ENCODE peak calls at places on chromosomes 16 and 17, in nine cellular contexts. L is suprapubic skin; P is spleen; I is OCI-LY7; D is naive thymus-derived CD4-positive, alpha-beta T cell; R is CD8-positive, alpha-beta T cell; U is colonic mucosa; M is right atrium auricular region; V is heart left ventricle. F is an unnamed sample.

GRCh38 chr16:15482068-15482747 is 47.8 kb downstream of the BMERB1 start:
- DNase-seq in L (no peak), P (no peak), I (no peak), D (no peak), R (no peak), U (peak), M (no peak), V (peak), F (no peak)

GRCh38 chr17:44900894-44901293 is 1.6 kb upstream of the EFTUD2 start:
- DNase-seq in L (peak), P (no peak), I (no peak), D (no peak), R (no peak), U (no peak), M (no peak), V (no peak), F (peak)

GRCh38 chr16:20612551-20613470 is 36.6 kb upstream of the ACSM2B start:
- DNase-seq in L (no peak), P (no peak), I (no peak), D (no peak), R (no peak), U (peak), M (peak), V (peak), F (peak)

GRCh38 chr16:24253192-24253591 is 2.9 kb upstream of the CACNG3 start:
- DNase-seq in L (no peak), P (no peak), I (peak), D (peak), R (peak), U (no peak), M (no peak), V (no peak), F (peak)

GRCh38 chr16:53664724-53665345 is 38.8 kb downstream of the RPGRIP1L start:
- DNase-seq in L (peak), P (no peak), I (no peak), D (no peak), R (no peak), U (no peak), M (no peak), V (no peak), F (peak)

GRCh38 chr16:19688396-19689024 is 29.5 kb downstream of the KNOP1 start:
- DNase-seq in L (no peak), P (no peak), I (no peak), D (no peak), R (no peak), U (no peak), M (no peak), V (no peak), F (no peak)

GRCh38 chr17:51152766-51153209 is 571 bp upstream of the NME1 start:
- DNase-seq in L (no peak), P (no peak), I (no peak), D (no peak), R (no peak), U (peak), M (no peak), V (no peak), F (no peak)

GRCh38 chr17:74212262-74212912 is 984 bp upstream of the TTYH2 start:
- DNase-seq in L (no peak), P (peak), I (no peak), D (no peak), R (peak), U (peak), M (no peak), V (peak), F (no peak)

GRCh38 chr16:73483076-73483791 is 435.3 kb upstream of the ZFHX3 start:
- DNase-seq in L (no peak), P (no peak), I (no peak), D (no peak), R (no peak), U (no peak), M (peak), V (no peak), F (no peak)

GRCh38 chr16:71807905-71808592 is 585 bp downstream of the AP1G1 start:
- DNase-seq in L (no peak), P (no peak), I (no peak), D (no peak), R (no peak), U (peak), M (no peak), V (no peak), F (peak)

GRCh38 chr17:74809031-74809430 is 32.9 kb upstream of the NAT9 start:
- DNase-seq in L (no peak), P (no peak), I (no peak), D (no peak), R (no peak), U (no peak), M (no peak), V (no peak), F (no peak)

GRCh38 chr16:30491744-30492308 is 19.3 kb downstream of the ITGAL start:
- DNase-seq in L (no peak), P (no peak), I (no peak), D (peak), R (peak), U (no peak), M (no peak), V (no peak), F (no peak)

GRCh38 chr16:22684282-22685161 is 129.4 kb upstream of the HS3ST2 start:
- DNase-seq in L (no peak), P (no peak), I (no peak), D (no peak), R (no peak), U (no peak), M (no peak), V (no peak), F (no peak)

GRCh38 chr17:37708616-37709212 is 36.1 kb downstream of the HNF1B start:
- DNase-seq in L (no peak), P (no peak), I (no peak), D (no peak), R (no peak), U (peak), M (no peak), V (no peak), F (no peak)

GRCh38 chr17:67139784-67140665 is 95.7 kb downstream of the CACNG1 start:
- DNase-seq in L (no peak), P (no peak), I (no peak), D (no peak), R (no peak), U (no peak), M (no peak), V (no peak), F (peak)

GRCh38 chr17:48236681-48237134 is 129.1 kb downstream of the SNX11 start:
- DNase-seq in L (no peak), P (no peak), I (no peak), D (no peak), R (no peak), U (no peak), M (no peak), V (no peak), F (no peak)

GRCh38 chr16:54655171-54655590 is 275.5 kb upstream of the IRX5 start:
- DNase-seq in L (no peak), P (no peak), I (no peak), D (no peak), R (no peak), U (no peak), M (peak), V (peak), F (peak)

GRCh38 chr17:32192379-32192778 is 50.1 kb downstream of the RHOT1 start:
- DNase-seq in L (no peak), P (no peak), I (no peak), D (no peak), R (no peak), U (no peak), M (no peak), V (no peak), F (no peak)

GRCh38 chr17:79252886-79253285 is 178.3 kb downstream of the ENGASE start:
- DNase-seq in L (no peak), P (no peak), I (no peak), D (no peak), R (no peak), U (no peak), M (no peak), V (no peak), F (no peak)

GRCh38 chr16:69940676-69941075 is 10.5 kb upstream of the CLEC18A start:
- DNase-seq in L (no peak), P (no peak), I (no peak), D (no peak), R (no peak), U (no peak), M (no peak), V (peak), F (no peak)

GRCh38 chr17:49117581-49118230 is 14.9 kb upstream of the B4GALNT2 start:
- DNase-seq in L (no peak), P (no peak), I (peak), D (no peak), R (no peak), U (peak), M (no peak), V (no peak), F (no peak)

GRCh38 chr16:70689035-70689969 is 3.4 kb upstream of the MTSS2 start:
- DNase-seq in L (no peak), P (peak), I (no peak), D (no peak), R (no peak), U (peak), M (no peak), V (no peak), F (no peak)

GRCh38 chr16:12317856-12318591 is 341.5 kb downstream of the SNX29 start:
- DNase-seq in L (no peak), P (peak), I (no peak), D (no peak), R (no peak), U (no peak), M (no peak), V (no peak), F (no peak)

GRCh38 chr16:56874800-56875199 is 9.8 kb downstream of the SLC12A3 start:
- DNase-seq in L (no peak), P (no peak), I (no peak), D (no peak), R (no peak), U (no peak), M (no peak), V (no peak), F (peak)

DNA sequence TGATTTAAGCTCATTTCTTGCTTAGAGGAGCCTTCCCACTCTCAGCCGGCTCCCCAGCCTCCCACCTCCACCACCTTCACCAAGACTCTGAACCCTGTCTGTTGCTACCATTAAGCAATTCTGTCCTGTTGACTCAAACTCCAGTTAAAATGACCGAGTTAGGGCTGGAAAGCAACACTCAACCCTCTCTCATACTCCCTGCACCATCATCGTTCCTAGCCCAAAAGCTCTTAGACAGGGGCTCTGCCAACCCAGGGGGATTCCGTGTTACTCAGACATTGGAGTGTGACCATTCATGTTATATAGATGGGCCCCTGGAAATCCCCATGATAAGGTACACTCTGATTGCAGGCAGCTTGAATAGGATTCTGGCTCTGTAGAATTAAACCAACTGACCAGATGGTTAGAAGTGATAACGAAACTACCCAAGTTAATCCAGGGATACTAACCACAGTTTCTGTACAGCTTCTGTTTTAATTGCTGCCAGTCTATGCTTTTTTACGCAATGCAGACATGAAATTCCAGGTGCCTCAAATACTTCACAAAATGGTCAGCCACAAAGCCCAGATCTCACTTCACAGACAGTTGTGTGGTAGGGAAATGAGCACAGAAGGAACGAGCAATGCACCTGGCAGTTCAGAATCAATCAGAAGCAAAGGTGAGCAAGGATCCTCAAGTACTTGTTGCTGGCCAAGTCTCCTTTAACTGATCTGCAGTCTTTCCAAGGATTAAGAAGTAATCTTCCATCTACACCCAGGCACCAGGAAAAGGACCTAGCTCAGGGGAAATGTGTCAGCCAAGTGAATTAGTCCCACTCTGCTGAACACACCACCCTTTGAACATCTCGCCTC is 2.1 kb downstream of the SSTR2 start:
- DNase-seq in L (no peak), P (no peak), I (no peak), D (no peak), R (no peak), U (no peak), M (no peak), V (no peak), F (no peak)
- H3K4me3 ChIP-seq in L (peak), P (peak), I (no peak), D (no peak), R (no peak), U (no peak), M (no peak), V (peak), F (no peak)

GRCh38 chr16:1466968-1467521 is 7.8 kb downstream of the CLCN7 start:
- DNase-seq in L (no peak), P (no peak), I (no peak), D (no peak), R (no peak), U (no peak), M (no peak), V (no peak), F (no peak)
- H3K27ac ChIP-seq in L (no peak), P (no peak), I (no peak), D (no peak), R (no peak), U (no peak), M (no peak), V (no peak), F (no peak)

GRCh38 chr17:21288581-21289017 is 4.1 kb downstream of the MAP2K3 start:
- DNase-seq in L (peak), P (no peak), I (peak), D (no peak), R (no peak), U (no peak), M (no peak), V (no peak), F (no peak)
- H3K4me3 ChIP-seq in L (peak), P (no peak), I (peak), D (peak), R (peak), U (peak), M (peak), V (peak), F (no peak)

DNA sequence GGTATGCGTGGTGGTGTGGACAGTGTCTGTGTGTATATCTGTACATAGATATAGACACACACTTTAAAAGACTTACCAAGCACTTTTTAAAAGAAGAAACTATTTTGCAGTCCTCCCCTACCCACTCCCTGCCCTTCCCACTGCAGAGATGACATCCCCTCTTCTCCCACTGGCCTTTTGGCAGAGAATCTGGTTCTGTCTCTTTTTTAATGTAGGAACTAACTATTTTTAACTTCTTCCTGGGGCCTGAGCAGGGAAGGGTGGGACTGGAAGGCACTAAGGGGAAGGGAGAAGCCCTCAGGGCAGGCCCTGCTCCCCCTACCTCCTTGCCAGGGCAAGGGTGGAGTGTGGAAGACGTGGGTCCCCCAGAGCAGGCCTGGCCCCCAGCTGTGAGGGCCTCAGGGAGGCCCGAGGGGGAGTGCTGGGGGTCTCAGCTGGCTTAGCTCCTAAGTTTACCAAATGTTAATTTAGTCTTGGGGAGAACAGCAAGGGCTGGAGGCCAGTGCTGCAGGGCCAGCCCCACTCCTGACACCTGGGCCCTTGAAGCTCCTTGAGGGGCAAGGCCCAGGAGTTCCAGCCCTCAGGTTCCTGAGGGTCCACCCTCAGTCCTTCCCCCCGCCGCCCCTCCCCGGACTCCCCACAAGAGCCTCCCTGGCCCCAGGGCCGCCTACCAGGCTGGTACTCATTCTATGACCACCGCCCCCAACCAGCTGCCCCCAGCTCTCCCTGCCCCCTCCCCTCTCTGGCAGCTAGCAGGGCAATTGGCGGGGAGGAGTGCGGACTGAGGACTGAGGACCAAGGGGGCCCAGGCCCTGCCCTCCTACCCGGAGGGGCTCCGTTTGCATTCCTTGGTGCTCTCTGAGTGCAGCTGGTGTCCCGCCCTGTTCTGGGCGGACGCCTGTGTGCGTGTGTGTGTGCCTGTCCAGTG is 19.3 kb downstream of the UNC13D start:
- DNase-seq in L (no peak), P (no peak), I (no peak), D (no peak), R (no peak), U (no peak), M (no peak), V (no peak), F (no peak)
- H3K27ac ChIP-seq in L (no peak), P (peak), I (no peak), D (peak), R (no peak), U (no peak), M (no peak), V (peak), F (peak)

GRCh38 chr17:82314721-82315605 is 2.4 kb downstream of the CD7 start:
- DNase-seq in L (no peak), P (no peak), I (no peak), D (no peak), R (no peak), U (no peak), M (no peak), V (no peak), F (no peak)
- H3K4me3 ChIP-seq in L (no peak), P (no peak), I (no peak), D (peak), R (peak), U (no peak), M (no peak), V (no peak), F (no peak)

GRCh38 chr17:8698142-8699050 is 46.2 kb downstream of the CCDC42 start:
- DNase-seq in L (no peak), P (no peak), I (no peak), D (no peak), R (no peak), U (peak), M (peak), V (peak), F (no peak)

GRCh38 chr17:8695916-8696415 is 48.7 kb downstream of the CCDC42 start:
- DNase-seq in L (no peak), P (no peak), I (no peak), D (no peak), R (no peak), U (no peak), M (no peak), V (no peak), F (no peak)

GRCh38 chr17:8695241-8695640 is 49.4 kb downstream of the CCDC42 start:
- DNase-seq in L (no peak), P (no peak), I (no peak), D (no peak), R (no peak), U (no peak), M (no peak), V (no peak), F (peak)

GRCh38 chr17:8696951-8697745 is 47.5 kb downstream of the CCDC42 start:
- DNase-seq in L (no peak), P (no peak), I (no peak), D (no peak), R (no peak), U (no peak), M (peak), V (peak), F (peak)

GRCh38 chr17:8696456-8696855 is 48.2 kb downstream of the CCDC42 start:
- DNase-seq in L (no peak), P (no peak), I (no peak), D (no peak), R (no peak), U (no peak), M (no peak), V (no peak), F (peak)
- H3K27ac ChIP-seq in L (no peak), P (no peak), I (no peak), D (no peak), R (no peak), U (no peak), M (peak), V (no peak), F (peak)

DNA sequence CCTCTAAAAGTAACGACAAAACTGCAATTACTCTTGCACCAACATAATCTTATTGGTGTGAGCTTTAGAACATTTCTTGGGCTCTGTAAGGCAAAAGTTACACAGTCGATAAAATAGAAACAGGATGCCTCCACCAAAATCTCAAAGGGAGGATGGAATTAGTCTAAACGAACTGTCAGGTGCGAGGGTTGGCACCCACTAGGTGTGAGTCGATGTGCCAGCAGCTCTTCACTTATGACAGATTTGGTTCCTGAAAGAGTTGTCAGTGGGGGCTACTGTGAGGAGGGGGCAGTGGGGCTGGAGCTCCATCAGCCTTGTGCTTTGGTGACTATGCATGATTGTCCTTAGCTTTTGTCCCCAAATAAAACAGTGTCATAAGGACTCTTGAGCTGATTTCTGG is 422.9 kb downstream of the TMEM114 start:
- DNase-seq in L (no peak), P (no peak), I (no peak), D (no peak), R (no peak), U (no peak), M (no peak), V (no peak), F (no peak)
- H3K4me3 ChIP-seq in L (no peak), P (no peak), I (no peak), D (no peak), R (no peak), U (no peak), M (no peak), V (no peak), F (no peak)

GRCh38 chr16:85173077-85173980 is 61.1 kb upstream of the CIBAR2 start:
- DNase-seq in L (no peak), P (no peak), I (no peak), D (no peak), R (no peak), U (no peak), M (no peak), V (no peak), F (peak)

GRCh38 chr16:85174871-85175723 is 62.8 kb upstream of the CIBAR2 start:
- DNase-seq in L (no peak), P (no peak), I (no peak), D (no peak), R (no peak), U (no peak), M (no peak), V (no peak), F (no peak)

GRCh38 chr16:85172465-85173071 is 60.3 kb upstream of the CIBAR2 start:
- DNase-seq in L (no peak), P (no peak), I (no peak), D (no peak), R (no peak), U (peak), M (no peak), V (peak), F (no peak)

GRCh38 chr16:85175724-85176233 is 63.5 kb upstream of the CIBAR2 start:
- DNase-seq in L (no peak), P (no peak), I (no peak), D (no peak), R (no peak), U (no peak), M (no peak), V (no peak), F (no peak)

GRCh38 chr16:85173981-85174751 is 61.9 kb upstream of the CIBAR2 start:
- DNase-seq in L (no peak), P (no peak), I (no peak), D (no peak), R (no peak), U (peak), M (no peak), V (no peak), F (peak)
- H3K27ac ChIP-seq in L (no peak), P (peak), I (no peak), D (no peak), R (no peak), U (no peak), M (peak), V (no peak), F (peak)

F was measured in cardiac muscle cell.